ENCODE peak calls at places on chromosome 14, in nine cellular contexts. C is fibroblast of lung, U is psoas muscle, E is GM23338, Y is Panc1, M is WERI-Rb-1, P is pancreas, G is SK-N-SH, R is lung. Q is an unnamed sample.

GRCh38 chr14:22606380-22606779 is 8.3 kb downstream of the ABHD4 start:
- DNase-seq in C (no peak), U (no peak), E (no peak), Y (no peak), M (no peak), P (no peak), G (no peak), R (no peak), Q (no peak)

GRCh38 chr14:49405291-49405690 is 180.9 kb downstream of the RPS29 start:
- DNase-seq in C (peak; percentile 87), U (no peak), E (no peak), Y (no peak), M (no peak), P (no peak), G (no peak), R (no peak), Q (no peak)

GRCh38 chr14:100717371-100717770 is 9.3 kb upstream of the DLK1 start:
- DNase-seq in C (no peak), U (no peak), E (no peak), Y (no peak), M (no peak), P (no peak), G (no peak), R (no peak), Q (no peak)

GRCh38 chr14:24377660-24378059 is 9.7 kb downstream of the NFATC4 start:
- DNase-seq in C (no peak), U (no peak), E (peak; percentile 25), Y (no peak), M (peak; percentile 16), P (no peak), G (no peak), R (no peak), Q (no peak)

GRCh38 chr14:84806627-84807026 is 723.3 kb upstream of the FLRT2 start:
- DNase-seq in C (no peak), U (no peak), E (no peak), Y (no peak), M (no peak), P (no peak), G (no peak), R (no peak), Q (no peak)

GRCh38 chr14:57833304-57833703 is 32.6 kb downstream of the SLC35F4 start:
- DNase-seq in C (peak; percentile 78), U (peak; percentile 32), E (no peak), Y (peak; percentile 92), M (no peak), P (no peak), G (no peak), R (no peak), Q (no peak)

GRCh38 chr14:75119056-75119455 is 7.8 kb downstream of the NEK9 start:
- DNase-seq in C (peak; percentile 33), U (no peak), E (no peak), Y (no peak), M (no peak), P (no peak), G (no peak), R (no peak), Q (no peak)

GRCh38 chr14:32435411-32435810 is 106.3 kb downstream of the AKAP6 start:
- DNase-seq in C (no peak), U (no peak), E (no peak), Y (no peak), M (no peak), P (no peak), G (no peak), R (no peak), Q (no peak)

GRCh38 chr14:92549853-92550244 is 36.3 kb downstream of the RIN3 start:
- DNase-seq in C (peak; percentile 29), U (peak; percentile 54), E (no peak), Y (no peak), M (peak; percentile 46), P (no peak), G (no peak), R (no peak), Q (peak; percentile 68)
- H3K27ac ChIP-seq in C (peak overlapping the region; percentile 11), U (peak overlapping the region; percentile 50), E (no peak overlapping the region), Y (no peak overlapping the region), M (peak overlapping the region; percentile 24), P (peak overlapping the region; percentile 2), G (no peak overlapping the region), R (peak overlapping the region; percentile 52), Q (peak overlapping the region; percentile 74)

GRCh38 chr14:91837076-91837475 is 30.3 kb downstream of the TC2N start:
- DNase-seq in C (no peak), U (no peak), E (no peak), Y (no peak), M (no peak), P (peak; percentile 47), G (no peak), R (no peak), Q (no peak)
- H3K27ac ChIP-seq in C (no peak overlapping the region), U (no peak overlapping the region), E (no peak overlapping the region), Y (no peak overlapping the region), M (no peak overlapping the region), P (peak overlapping the region; percentile 96), G (no peak overlapping the region), R (peak overlapping the region; percentile 32), Q (no peak overlapping the region)

GRCh38 chr14:62687818-62688217 is 357.4 kb downstream of the KCNH5 start:
- DNase-seq in C (no peak), U (no peak), E (no peak), Y (no peak), M (no peak), P (no peak), G (no peak), R (no peak), Q (no peak)

GRCh38 chr14:62682208-62682607 is 363.1 kb downstream of the KCNH5 start:
- DNase-seq in C (no peak), U (no peak), E (no peak), Y (no peak), M (no peak), P (no peak), G (no peak), R (no peak), Q (no peak)
- H3K27ac ChIP-seq in C (no peak overlapping the region), U (no peak overlapping the region), E (no peak overlapping the region), Y (no peak overlapping the region), M (no peak overlapping the region), P (no peak overlapping the region), G (no peak overlapping the region), R (no peak overlapping the region), Q (no peak overlapping the region)

DNA sequence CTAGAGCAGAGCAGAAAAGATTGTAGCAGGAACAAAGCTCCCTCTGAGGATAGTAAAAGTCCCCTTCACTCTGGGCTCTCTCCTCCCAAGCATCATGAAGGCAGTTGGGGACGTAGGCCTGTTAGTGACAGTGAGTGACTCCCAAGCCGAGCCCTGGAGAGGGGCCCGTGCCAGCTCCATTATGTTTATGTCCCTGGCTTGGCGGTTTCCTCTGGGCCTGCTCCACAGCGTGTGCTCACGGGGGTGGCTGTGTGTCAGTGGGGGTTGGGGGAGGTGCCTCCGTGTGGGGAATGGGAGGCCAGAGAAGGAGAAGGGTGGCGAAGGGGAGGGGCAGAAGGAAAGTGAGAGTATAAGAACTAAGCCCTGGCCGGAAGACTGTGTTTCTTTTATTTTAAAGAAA is 170.0 kb upstream of the VASH1 start:
- DNase-seq in C (no peak), U (no peak), E (no peak), Y (no peak), M (no peak), P (no peak), G (no peak), R (no peak), Q (no peak)
- H3K27ac ChIP-seq in C (no peak overlapping the region), U (no peak overlapping the region), E (no peak overlapping the region), Y (no peak overlapping the region), M (no peak overlapping the region), P (no peak overlapping the region), G (no peak overlapping the region), R (no peak overlapping the region), Q (no peak overlapping the region)

GRCh38 chr14:50762931-50763300 is 68.0 kb downstream of the NIN start:
- DNase-seq in C (no peak), U (no peak), E (no peak), Y (no peak), M (no peak), P (no peak), G (no peak), R (no peak), Q (no peak)

GRCh38 chr14:50768220-50768619 is 62.7 kb downstream of the NIN start:
- DNase-seq in C (no peak), U (no peak), E (no peak), Y (no peak), M (no peak), P (no peak), G (peak; percentile 55), R (no peak), Q (no peak)

GRCh38 chr14:50763386-50764007 is 67.5 kb downstream of the NIN start:
- DNase-seq in C (peak; percentile 95), U (no peak), E (no peak), Y (no peak), M (no peak), P (peak; percentile 63), G (no peak), R (no peak), Q (no peak)

GRCh38 chr14:50768693-50769092 is 62.3 kb downstream of the NIN start:
- DNase-seq in C (no peak), U (no peak), E (no peak), Y (no peak), M (no peak), P (no peak), G (no peak), R (no peak), Q (no peak)

GRCh38 chr14:50766338-50766886 is 64.5 kb downstream of the NIN start:
- DNase-seq in C (peak; percentile 69), U (no peak), E (no peak), Y (no peak), M (no peak), P (no peak), G (no peak), R (no peak), Q (no peak)
- H3K27ac ChIP-seq in C (peak overlapping the region; percentile 49), U (peak overlapping the region; percentile 56), E (no peak overlapping the region), Y (no peak overlapping the region), M (no peak overlapping the region), P (peak overlapping the region; percentile 82), G (no peak overlapping the region), R (no peak overlapping the region), Q (no peak overlapping the region)

GRCh38 chr14:105184461-105184860 is 3.3 kb upstream of the NUDT14 start:
- DNase-seq in C (no peak), U (no peak), E (no peak), Y (no peak), M (no peak), P (no peak), G (no peak), R (no peak), Q (no peak)

GRCh38 chr14:105182296-105183020 is 1.3 kb upstream of the NUDT14 start:
- DNase-seq in C (no peak), U (no peak), E (no peak), Y (no peak), M (no peak), P (no peak), G (no peak), R (no peak), Q (no peak)

GRCh38 chr14:105180598-105181528 is at the start of gene NUDT14:
- DNase-seq in C (peak; percentile 34), U (peak; percentile 69), E (peak; percentile 75), Y (no peak), M (peak; percentile 84), P (peak; percentile 92), G (peak; percentile 96), R (peak; percentile 86), Q (no peak)

GRCh38 chr14:105179191-105179590 is 1.9 kb downstream of the NUDT14 start:
- DNase-seq in C (no peak), U (no peak), E (no peak), Y (no peak), M (no peak), P (no peak), G (no peak), R (no peak), Q (no peak)

GRCh38 chr14:105181542-105182295 is 607 bp upstream of the NUDT14 start:
- DNase-seq in C (no peak), U (no peak), E (no peak), Y (no peak), M (no peak), P (no peak), G (no peak), R (no peak), Q (no peak)
- H3K27ac ChIP-seq in C (no peak overlapping the region), U (no peak overlapping the region), E (no peak overlapping the region), Y (no peak overlapping the region), M (no peak overlapping the region), P (no peak overlapping the region), G (no peak overlapping the region), R (peak overlapping the region; percentile 55), Q (peak overlapping the region; percentile 64)

Q was measured in heart left ventricle.